ENCODE peak calls at places on chromosome 7, in nine cellular contexts. J is transverse colon, N is body of pancreas, Z is fibroblast of mammary gland, M is GM12878, X is epithelial cell of esophagus, V is upper lobe of right lung, D is adrenal gland, I is foreskin fibroblast. A is an unnamed sample.
A peak's percentile ranks its signal among the peaks of the same experiment; 100 is the strongest.

GRCh38 chr7:121406-121805 is 71.0 kb upstream of the FAM20C start:
- DNase-seq in Z (no peak), X (no peak), M (no peak), I (no peak), V (no peak), D (no peak), J (no peak), N (no peak), A (no peak)

GRCh38 chr7:149147730-149148653 is 739 bp downstream of the ZNF398 start:
- DNase-seq in N (peak; percentile 63), D (peak; percentile 60), J (peak; percentile 54), X (peak; percentile 72), V (peak; percentile 84), I (peak; percentile 79), M (no peak), Z (peak; percentile 41), A (peak; percentile 69)

GRCh38 chr7:50805425-50806130 is 22.9 kb upstream of the GRB10 start:
- DNase-seq in I (no peak), J (no peak), X (peak; percentile 53), M (no peak), V (no peak), N (no peak), Z (no peak), D (no peak), A (no peak)

GRCh38 chr7:18345641-18346234 is 149.8 kb upstream of the HDAC9 start:
- DNase-seq in M (no peak), V (no peak), J (peak; percentile 33), X (peak; percentile 51), N (peak; percentile 27), Z (peak; percentile 56), D (peak; percentile 15), I (peak; percentile 70), A (peak; percentile 47)

GRCh38 chr7:51298912-51299311 is 17.7 kb downstream of the COBL start:
- DNase-seq in M (no peak), J (no peak), X (no peak), V (no peak), I (no peak), Z (no peak), D (no peak), N (no peak), A (no peak)

GRCh38 chr7:30396379-30396778 is 82.2 kb downstream of the NOD1 start:
- DNase-seq in N (no peak), I (peak; percentile 20), V (no peak), D (no peak), M (no peak), J (no peak), Z (peak; percentile 28), X (no peak), A (peak; percentile 23)

GRCh38 chr7:131943616-131944015 is 387.2 kb upstream of the PODXL start:
- DNase-seq in M (no peak), N (no peak), D (no peak), X (no peak), J (no peak), I (no peak), Z (no peak), V (no peak), A (no peak)

GRCh38 chr7:126398285-126398684 is 854.5 kb downstream of the GRM8 start:
- DNase-seq in N (no peak), D (no peak), X (peak; percentile 82), M (no peak), I (no peak), V (no peak), J (no peak), Z (no peak), A (no peak)

GRCh38 chr7:156666368-156667109 is 26.0 kb downstream of the RNF32 start:
- DNase-seq in D (no peak), V (no peak), N (no peak), J (peak; percentile 18), X (no peak), Z (no peak), M (no peak), I (no peak), A (no peak)

GRCh38 chr7:73761854-73762658 is 8.0 kb downstream of the CLDN3 start:
- DNase-seq in M (no peak), N (no peak), Z (no peak), J (no peak), D (no peak), V (no peak), I (no peak), X (no peak), A (no peak)

GRCh38 chr7:73762659-73762999 is 7.4 kb downstream of the CLDN3 start:
- DNase-seq in D (no peak), M (no peak), Z (no peak), X (no peak), I (no peak), N (no peak), V (no peak), J (no peak), A (no peak)

GRCh38 chr7:73758581-73759138 is 11.4 kb downstream of the CLDN3 start:
- DNase-seq in D (no peak), X (no peak), V (no peak), I (no peak), Z (no peak), J (peak; percentile 84), N (peak; percentile 93), M (no peak), A (no peak)
- TF ChIP-seq CTCF in D (no peak), X (no peak), V (no peak), I (no peak), Z (no peak), J (no peak), N (no peak), M (no peak), A (no peak)

GRCh38 chr7:122301291-122301690 is 3.3 kb downstream of the FEZF1 start:
- DNase-seq in D (no peak), J (no peak), I (no peak), V (no peak), M (no peak), Z (no peak), X (no peak), N (no peak), A (no peak)

GRCh38 chr7:122301858-122302745 is 2.4 kb downstream of the FEZF1 start:
- DNase-seq in I (no peak), N (no peak), Z (no peak), J (no peak), M (no peak), V (no peak), D (no peak), X (no peak), A (no peak)

GRCh38 chr7:122299935-122300606 is 4.5 kb downstream of the FEZF1 start:
- DNase-seq in M (no peak), N (no peak), J (no peak), V (no peak), D (no peak), I (no peak), X (no peak), Z (no peak), A (no peak)

GRCh38 chr7:122299624-122299934 is 5.0 kb downstream of the FEZF1 start:
- DNase-seq in D (no peak), V (no peak), J (no peak), Z (no peak), X (no peak), I (no peak), M (no peak), N (no peak), A (no peak)

DNA sequence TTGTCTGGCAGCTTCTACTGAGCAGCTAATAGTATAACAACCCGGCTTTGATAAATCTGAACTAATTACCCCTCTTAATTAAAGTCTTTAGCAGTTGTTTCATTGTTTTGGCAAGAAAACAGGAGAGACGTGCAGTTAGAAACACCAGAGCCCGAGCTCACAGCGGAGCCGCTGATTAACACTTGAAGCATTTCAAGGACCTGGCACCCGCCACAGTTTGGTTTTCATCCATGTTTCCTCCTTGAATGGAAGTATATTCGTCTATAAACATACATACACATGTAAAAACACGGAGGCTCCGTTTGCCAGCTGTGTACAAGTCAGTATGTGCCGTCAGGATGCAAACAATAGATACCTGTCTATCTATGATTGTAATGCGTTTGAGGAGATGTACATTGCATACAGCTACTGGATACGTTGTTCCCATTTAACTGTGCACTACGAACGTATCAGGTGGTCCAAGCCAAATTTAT is 3.9 kb downstream of the FEZF1 start:
- DNase-seq in D (no peak), Z (no peak), V (no peak), J (no peak), N (no peak), M (no peak), X (no peak), I (no peak), A (no peak)
- H3K4me3 ChIP-seq in D (no peak overlapping the region), Z (no peak overlapping the region), V (no peak overlapping the region), J (no peak overlapping the region), N (no peak overlapping the region), M (no peak overlapping the region), X (no peak overlapping the region), I (no peak overlapping the region), A (no peak overlapping the region)

DNA sequence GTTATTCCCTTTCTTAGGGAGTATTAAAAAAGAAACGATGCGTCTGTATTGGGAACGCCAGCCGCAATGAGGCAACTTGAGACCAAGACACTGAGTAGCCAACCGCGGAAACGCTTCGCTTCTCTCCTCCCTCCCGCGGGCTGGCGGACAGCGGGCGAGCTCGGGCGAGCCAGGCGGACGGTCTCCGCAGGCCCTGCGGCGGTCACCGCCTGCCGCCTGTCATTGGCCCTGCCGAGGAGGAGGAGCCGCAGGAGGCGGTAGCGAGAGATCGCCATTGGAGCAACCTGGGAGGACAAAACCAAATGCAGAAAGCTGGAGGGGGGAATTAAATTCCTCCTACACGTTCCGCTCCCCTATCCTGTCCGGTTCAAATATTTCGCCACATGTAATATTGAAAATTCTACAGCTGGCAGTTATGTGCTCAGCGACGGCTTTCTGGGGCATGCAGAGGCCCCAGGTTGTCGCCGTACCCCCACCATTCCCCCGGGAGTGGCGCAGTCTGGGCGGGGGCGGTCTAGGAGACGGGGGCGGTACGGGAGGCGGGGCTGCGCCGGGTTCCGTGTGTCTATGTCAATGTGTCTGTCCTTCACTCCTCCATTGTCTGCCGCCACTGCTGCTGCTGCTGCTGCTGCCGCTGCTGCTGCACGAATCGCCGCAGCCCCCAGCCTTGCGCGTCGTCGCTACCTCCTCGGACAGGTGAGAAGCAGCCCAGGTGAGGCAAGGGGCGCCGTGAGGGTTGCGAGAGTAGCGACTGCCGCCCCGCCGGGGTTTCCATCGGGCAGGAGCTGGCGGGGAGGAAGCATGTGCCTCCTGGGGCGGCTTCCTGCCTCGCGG is at the start of the genes ANKMY2 and BZW2:
- DNase-seq in X (peak; percentile 98), I (peak; percentile 99), V (peak; percentile 98), D (peak; percentile 96), Z (peak; percentile 94), J (peak; percentile 95), M (peak; percentile 40), N (peak; percentile 97), A (peak; percentile 98)
- TF ChIP-seq CTCF in X (no peak), I (no peak), V (peak; percentile 17), D (no peak), Z (no peak), J (no peak), M (no peak), N (peak; percentile 29), A (no peak)

DNA sequence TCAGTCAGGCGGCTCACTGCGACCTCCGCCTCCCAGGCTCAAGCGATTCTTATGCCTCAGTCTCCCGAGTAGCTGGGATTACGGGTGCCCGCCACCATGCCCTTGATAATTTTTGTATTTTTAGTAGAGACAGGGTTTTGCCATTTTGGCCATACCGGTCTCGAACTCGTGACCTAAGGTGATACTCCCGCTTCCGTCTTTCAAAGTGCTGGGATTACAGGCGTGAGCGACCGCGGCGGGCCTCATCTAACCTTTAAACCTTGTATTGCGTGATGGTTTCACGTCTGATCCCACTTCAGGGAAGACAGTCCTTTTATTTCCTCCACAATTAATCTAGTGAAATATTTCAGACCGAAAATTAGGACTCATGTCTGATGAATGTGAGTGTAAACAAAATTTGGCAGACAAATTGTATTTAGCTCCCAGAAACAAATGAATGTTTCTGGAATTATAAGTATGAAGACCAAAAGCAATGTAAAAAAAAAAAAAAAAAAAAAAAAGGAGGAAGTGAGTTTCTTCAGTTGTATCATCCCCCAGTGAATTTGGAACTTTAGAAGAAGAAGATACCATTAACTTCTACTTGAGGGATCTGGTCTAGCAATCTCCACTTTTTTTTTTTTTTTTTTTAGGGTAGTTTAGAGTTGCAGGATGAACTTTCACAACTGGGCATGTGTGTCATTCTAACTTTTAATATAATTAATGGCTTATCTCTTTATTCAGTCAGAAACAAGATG is 1.6 kb downstream of the NUP42 start:
- DNase-seq in D (no peak), J (no peak), N (no peak), X (no peak), M (peak; percentile 15), I (no peak), V (no peak), Z (no peak), A (no peak)
- H3K4me3 ChIP-seq in D (no peak overlapping the region), J (peak overlapping the region; percentile 77), N (no peak overlapping the region), X (peak overlapping the region; percentile 93), M (peak overlapping the region; percentile 74), I (peak overlapping the region; percentile 89), V (peak overlapping the region; percentile 84), Z (peak overlapping the region; percentile 93), A (peak overlapping the region; percentile 75)